ENCODE peak calls at places on chromosomes 3 and 15, in five cellular contexts. M is RWPE2, E is heart right ventricle, S is neural progenitor cell, U is GM12864. T is an unnamed sample.

GRCh38 chr3:12999147-13000140 is 73.8 kb downstream of the IQSEC1 start:
- DNase-seq in M (peak), E (peak), S (no peak), U (no peak), T (peak)

GRCh38 chr15:69559440-69560215 is 107.0 kb downstream of the RPLP1 start:
- DNase-seq in M (no peak), E (no peak), S (no peak), U (no peak), T (no peak)

GRCh38 chr3:132432639-132433038 is 15.3 kb downstream of the DNAJC13 start:
- DNase-seq in M (no peak), E (no peak), S (no peak), U (no peak), T (no peak)

GRCh38 chr3:113231391-113231790 is 20.0 kb downstream of the BOC start:
- DNase-seq in M (no peak), E (no peak), S (no peak), U (no peak), T (no peak)

GRCh38 chr3:159624616-159625015 is 364.0 kb upstream of the IL12A start:
- DNase-seq in M (no peak), E (no peak), S (no peak), U (no peak), T (no peak)

GRCh38 chr3:127820871-127821853 is 1.2 kb downstream of the MGLL start:
- DNase-seq in M (no peak), E (no peak), S (no peak), U (no peak), T (peak)

GRCh38 chr3:123685780-123686179 is 100.9 kb upstream of the HACD2 start:
- DNase-seq in M (no peak), E (no peak), S (no peak), U (no peak), T (no peak)

GRCh38 chr3:57706462-57706861 is 13.6 kb upstream of the DENND6A start:
- DNase-seq in M (no peak), E (no peak), S (no peak), U (no peak), T (no peak)

GRCh38 chr3:120090422-120090821 is 3.8 kb downstream of the GSK3B start:
- DNase-seq in M (no peak), E (no peak), S (no peak), U (no peak), T (no peak)

GRCh38 chr3:129525341-129525968 is 3.0 kb upstream of the RHO start:
- DNase-seq in M (no peak), E (no peak), S (no peak), U (no peak), T (no peak)

GRCh38 chr3:106518516-106518915 is 649.7 kb upstream of the CBLB start:
- DNase-seq in M (no peak), E (no peak), S (no peak), U (no peak), T (no peak)

GRCh38 chr3:143445118-143445517 is 325.5 kb downstream of the CHST2 start:
- DNase-seq in M (no peak), E (no peak), S (no peak), U (no peak), T (peak)

DNA sequence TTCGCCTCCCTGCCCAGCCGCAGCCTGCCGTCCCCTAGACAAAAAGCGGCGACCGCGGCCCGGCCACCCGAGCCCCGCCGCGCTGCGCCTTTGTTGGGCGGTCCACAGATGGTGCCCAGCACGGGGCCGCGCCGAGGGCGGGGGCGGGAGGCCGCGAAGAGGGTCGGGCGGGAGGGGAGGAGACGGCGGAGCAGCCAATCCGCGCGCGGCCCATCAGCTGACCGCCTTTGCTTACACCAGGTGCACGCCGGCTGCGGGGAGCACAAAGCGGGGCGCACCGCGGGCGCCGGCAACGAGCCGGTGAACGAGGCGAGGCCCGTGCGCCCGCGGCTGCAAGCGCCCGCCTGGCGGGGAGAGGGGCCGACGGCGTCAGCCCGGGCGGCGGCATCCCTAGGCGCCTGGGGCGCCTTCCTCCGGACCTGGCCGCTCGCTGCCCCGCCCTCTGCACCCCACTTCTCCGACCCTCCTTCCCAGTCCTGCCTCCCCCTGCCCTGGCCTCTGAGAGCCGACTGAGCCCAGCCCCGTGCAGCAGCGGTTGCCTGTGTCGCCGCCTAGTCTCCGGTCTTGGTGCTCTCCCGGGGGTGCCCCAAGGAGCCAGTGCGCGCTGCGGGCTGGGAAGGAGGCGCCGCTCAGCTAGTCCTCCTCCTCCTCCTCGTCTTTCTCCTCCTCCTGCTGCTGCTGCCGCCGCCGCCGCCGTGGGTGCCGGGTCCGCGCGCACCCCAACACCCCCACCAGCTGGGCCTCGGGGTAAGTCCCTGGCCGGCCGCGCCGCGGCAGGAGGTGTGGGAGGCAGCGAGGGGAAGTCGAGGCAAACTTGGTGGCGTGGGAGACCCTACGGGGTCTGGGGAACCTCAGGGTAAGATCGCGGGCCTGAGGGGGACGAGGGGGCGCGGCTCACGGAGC is at the start of gene LRRN1:
- DNase-seq in M (no peak), E (peak), S (peak), U (no peak), T (peak)
- TF ChIP-seq CTCF in M (no peak), E (no peak), S (no peak), U (no peak), T (no peak)

GRCh38 chr3:101665357-101665756 is 11.6 kb downstream of the ZBTB11 start:
- DNase-seq in M (no peak), E (no peak), S (no peak), U (no peak), T (no peak)

GRCh38 chr3:101667844-101668243 is 9.1 kb downstream of the ZBTB11 start:
- DNase-seq in M (no peak), E (no peak), S (no peak), U (no peak), T (no peak)

GRCh38 chr3:101671014-101671413 is 5.9 kb downstream of the ZBTB11 start:
- DNase-seq in M (no peak), E (no peak), S (no peak), U (no peak), T (no peak)

GRCh38 chr3:101665851-101666250 is 11.1 kb downstream of the ZBTB11 start:
- DNase-seq in M (no peak), E (no peak), S (no peak), U (no peak), T (no peak)

DNA sequence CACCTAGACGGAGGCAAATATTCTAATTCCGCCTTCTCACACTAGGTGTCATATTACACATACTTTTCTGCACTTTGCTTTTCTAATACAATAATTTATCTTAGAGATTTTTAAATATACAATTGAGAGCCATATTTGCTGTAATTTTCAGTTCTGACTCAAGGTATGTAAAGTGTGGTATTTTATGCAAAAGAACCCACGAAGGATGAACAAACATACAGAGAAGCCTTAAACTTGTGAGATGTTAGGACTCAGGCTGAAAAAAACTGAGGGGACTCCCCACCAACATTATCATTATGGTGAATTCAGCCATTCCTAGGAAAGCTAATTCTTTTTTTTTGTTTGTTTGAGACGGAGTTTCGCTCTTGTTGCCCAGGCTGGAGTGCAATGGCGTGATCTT is 9.6 kb downstream of the ZBTB11 start:
- DNase-seq in M (no peak), E (no peak), S (no peak), U (no peak), T (no peak)
- TF ChIP-seq CTCF in M (no peak), E (no peak), S (no peak), U (no peak), T (no peak)

DNA sequence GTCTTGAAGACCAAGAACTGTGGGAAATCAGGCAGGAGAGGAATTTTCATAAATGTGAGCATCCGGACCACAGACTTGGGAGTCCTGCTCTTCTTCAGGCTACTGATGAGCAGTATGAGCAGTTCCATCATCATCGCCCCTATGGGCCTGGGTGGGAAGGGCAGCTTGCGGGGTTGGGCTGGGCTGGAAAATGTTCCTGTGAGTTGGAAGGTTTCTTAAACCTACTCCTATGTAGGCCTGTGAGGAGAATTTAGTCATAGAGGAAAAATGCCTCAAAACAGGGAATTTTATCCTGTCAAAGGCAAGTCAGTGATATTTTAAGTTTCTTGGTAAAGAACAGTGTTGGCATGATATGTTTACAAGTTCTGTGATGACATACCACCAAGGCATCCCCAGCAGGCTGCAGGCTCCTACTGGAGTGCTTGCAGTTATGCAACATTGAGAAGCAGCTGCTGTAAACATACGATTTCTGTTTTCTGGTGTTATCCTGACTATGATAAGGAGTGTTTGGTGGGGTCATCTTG is 10.3 kb downstream of the MASP1 start:
- DNase-seq in M (no peak), E (no peak), S (no peak), U (no peak), T (no peak)
- TF ChIP-seq CTCF in M (no peak), E (no peak), S (no peak), U (no peak), T (no peak)

GRCh38 chr3:196541684-196542445 is 26.5 kb downstream of the WDR53 start:
- DNase-seq in M (no peak), E (no peak), S (no peak), U (no peak), T (no peak)

GRCh38 chr3:196546537-196546936 is 21.8 kb downstream of the WDR53 start:
- DNase-seq in M (no peak), E (no peak), S (no peak), U (no peak), T (no peak)

GRCh38 chr3:196552253-196552652 is 16.1 kb downstream of the WDR53 start:
- DNase-seq in M (no peak), E (no peak), S (no peak), U (no peak), T (no peak)

GRCh38 chr3:196544491-196544992 is 23.8 kb downstream of the WDR53 start:
- DNase-seq in M (no peak), E (no peak), S (no peak), U (no peak), T (no peak)

GRCh38 chr3:196547067-196547466 is 21.3 kb downstream of the WDR53 start:
- DNase-seq in M (no peak), E (no peak), S (no peak), U (no peak), T (no peak)
- TF ChIP-seq CTCF in M (no peak), E (no peak), S (no peak), U (no peak), T (no peak)